ENCODE peak calls at places on chromosomes 4 and X, in seven cellular contexts. Q is suprapubic skin, X is transverse colon, R is GM12878, L is GM23338, Y is H1, A is Panc1. N is an unnamed sample.

GRCh38 chr4:56937262-56937661 is 29.6 kb downstream of the REST start:
- DNase-seq in L (no peak), X (no peak), R (no peak), Q (no peak), A (peak), Y (no peak), N (no peak)

GRCh38 chr4:15396157-15396800 is 31.6 kb upstream of the C1QTNF7 start:
- DNase-seq in X (peak), A (peak), Y (peak), R (no peak), Q (no peak), L (peak), N (peak)

GRCh38 chrX:8003147-8003883 is 76.1 kb upstream of the PNPLA4 start:
- DNase-seq in R (no peak), Y (no peak), A (no peak), L (no peak), X (no peak), Q (no peak), N (no peak)

GRCh38 chrX:52353838-52354237 is 15.0 kb upstream of the XAGE2 start:
- DNase-seq in A (no peak), R (no peak), Y (no peak), Q (no peak), X (no peak), L (peak), N (no peak)

GRCh38 chr4:111450867-111451266 is 694.4 kb upstream of the FAM241A start:
- DNase-seq in L (no peak), Q (no peak), Y (no peak), R (no peak), X (no peak), A (no peak), N (no peak)

GRCh38 chr4:153467897-153468262 is 1.7 kb downstream of the TMEM131L start:
- DNase-seq in L (no peak), Y (no peak), Q (no peak), X (no peak), R (no peak), A (no peak), N (no peak)

GRCh38 chr4:175469519-175469918 is 342.5 kb downstream of the GPM6A start:
- DNase-seq in A (peak), X (no peak), Q (no peak), R (no peak), L (no peak), Y (no peak), N (no peak)

GRCh38 chr4:99593781-99594636 is 19.4 kb downstream of the MTTP start:
- DNase-seq in Y (no peak), A (no peak), Q (no peak), R (no peak), L (no peak), X (no peak), N (no peak)

GRCh38 chr4:85760521-85760920 is 285.6 kb downstream of the ARHGAP24 start:
- DNase-seq in Y (no peak), X (no peak), R (no peak), L (no peak), Q (no peak), A (no peak), N (no peak)

GRCh38 chr4:168569066-168569908 is 72.4 kb downstream of the PALLD start:
- DNase-seq in R (no peak), A (no peak), Q (no peak), L (no peak), Y (no peak), X (peak), N (no peak)

GRCh38 chrX:40085086-40085551 is 12.6 kb downstream of the BCOR start:
- DNase-seq in X (no peak), A (no peak), L (no peak), Q (no peak), Y (no peak), R (no peak), N (no peak)

GRCh38 chrX:123961268-123962005 is at the start of gene STAG2:
- DNase-seq in X (peak), L (peak), Q (no peak), A (no peak), Y (peak), R (peak), N (peak)
- TF ChIP-seq POLR2AphosphoS5 in X (peak), L (peak), Q (no peak), A (peak), Y (peak), R (no peak), N (no peak)

GRCh38 chr4:118787844-118788380 is 48.0 kb downstream of the SEC24D start:
- DNase-seq in L (no peak), Q (no peak), X (no peak), A (no peak), Y (no peak), R (no peak), N (no peak)

GRCh38 chr4:118790544-118790943 is 45.4 kb downstream of the SEC24D start:
- DNase-seq in L (no peak), Q (no peak), X (no peak), A (no peak), R (no peak), Y (no peak), N (no peak)
- TF ChIP-seq POLR2AphosphoS5 in L (no peak), Q (no peak), X (no peak), A (no peak), R (no peak), Y (no peak), N (no peak)

DNA sequence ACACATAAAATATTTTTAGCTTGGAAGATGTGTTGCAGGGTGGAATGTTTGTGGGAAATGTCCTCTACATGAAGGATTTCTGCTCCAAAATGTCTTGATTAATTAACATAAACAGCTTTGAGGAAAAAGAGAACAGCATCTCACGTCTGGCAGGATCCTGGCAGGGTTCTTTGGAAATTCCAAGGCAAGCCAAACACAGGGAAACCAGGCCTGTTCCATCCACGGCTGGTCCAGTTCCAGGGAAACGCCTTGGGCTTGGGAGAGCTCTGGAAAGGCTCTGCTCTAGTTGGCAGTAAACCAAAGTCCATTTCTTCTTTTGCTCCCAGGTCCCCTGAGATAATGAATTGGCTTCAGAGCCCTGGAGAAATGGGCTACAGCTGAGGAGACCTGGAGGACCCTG is 42.4 kb upstream of the GAB1 start:
- DNase-seq in X (peak), A (no peak), R (no peak), L (no peak), Q (peak), Y (no peak), N (no peak)
- TF ChIP-seq POLR2AphosphoS5 in X (peak), A (no peak), R (no peak), L (no peak), Q (peak), Y (no peak), N (no peak)

GRCh38 chrX:48913605-48914366 is 2.3 kb upstream of the SLC35A2 start:
- DNase-seq in R (no peak), A (no peak), Q (no peak), X (no peak), L (no peak), Y (no peak), N (no peak)
- TF ChIP-seq POLR2AphosphoS5 in R (peak), A (no peak), Q (no peak), X (no peak), L (no peak), Y (peak), N (no peak)

DNA sequence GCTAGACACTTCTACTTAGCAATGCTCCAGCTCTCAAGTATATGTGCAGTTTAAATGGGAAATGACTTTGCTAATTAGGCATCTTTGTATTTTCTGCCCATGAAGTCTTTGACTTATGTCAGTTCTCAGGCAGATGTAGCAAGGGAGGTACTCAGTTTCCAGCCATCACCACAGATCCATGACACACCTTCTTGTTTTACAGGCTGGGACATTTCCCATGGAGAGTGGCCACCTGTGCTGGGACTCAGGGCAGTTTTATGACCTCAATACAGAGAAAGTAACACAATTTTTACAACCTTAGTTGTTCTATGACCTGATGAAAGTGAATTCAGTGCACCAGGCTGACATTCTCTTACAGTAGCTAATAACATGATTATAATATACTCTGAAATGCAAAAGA is 280.7 kb upstream of the GK2 start:
- DNase-seq in Q (no peak), L (no peak), Y (no peak), A (no peak), X (peak), R (no peak), N (no peak)
- TF ChIP-seq POLR2AphosphoS5 in Q (no peak), L (no peak), Y (no peak), A (no peak), X (no peak), R (no peak), N (no peak)

GRCh38 chr4:184463158-184463557 is 11.2 kb downstream of the IRF2 start:
- DNase-seq in R (no peak), A (no peak), Q (no peak), L (no peak), X (no peak), Y (no peak), N (no peak)
- TF ChIP-seq POLR2AphosphoS5 in R (no peak), A (no peak), Q (no peak), L (no peak), X (no peak), Y (no peak), N (no peak)